ENCODE peak calls at places on chromosomes 13 and 19, in ten cellular contexts. K is HepG2, Y is colonic mucosa, B is hepatocyte, P is BJ, L is aorta, J is epithelial cell of esophagus, E is retinal pigment epithelial cell, D is choroid plexus epithelial cell, C is IMR-90. T is an unnamed sample.

GRCh38 chr13:34161829-34162544 is 344.0 kb downstream of the RFC3 start:
- DNase-seq in K (peak; percentile 25), Y (no peak), B (peak; percentile 33), P (peak; percentile 82), L (no peak), J (peak; percentile 80), E (peak; percentile 100), D (peak; percentile 82), C (peak; percentile 80), T (peak; percentile 40)

GRCh38 chr19:48837586-48838191 is 1.4 kb upstream of the HSD17B14 start:
- DNase-seq in K (no peak), Y (no peak), B (no peak), P (no peak), L (no peak), J (no peak), E (no peak), D (no peak), C (no peak), T (no peak)

GRCh38 chr19:43544077-43544476 is 11.1 kb downstream of the ZNF575 start:
- DNase-seq in K (no peak), Y (no peak), B (no peak), P (no peak), L (no peak), J (no peak), E (no peak), D (no peak), C (no peak), T (no peak)

GRCh38 chr13:106636492-106636891 is 68.6 kb upstream of the ARGLU1 start:
- DNase-seq in K (no peak), Y (no peak), B (no peak), P (no peak), L (no peak), J (no peak), E (no peak), D (no peak), C (no peak), T (no peak)

GRCh38 chr19:53881482-53882390 is at the start of gene PRKCG:
- DNase-seq in K (peak; percentile 44), Y (peak; percentile 52), B (peak; percentile 82), P (no peak), L (peak; percentile 81), J (peak; percentile 37), E (no peak), D (no peak), C (no peak), T (no peak)

GRCh38 chr13:90746230-90746629 is 601.3 kb upstream of the MIR17HG start:
- DNase-seq in K (no peak), Y (no peak), B (no peak), P (no peak), L (no peak), J (no peak), E (peak; percentile 20), D (no peak), C (no peak), T (no peak)

GRCh38 chr19:45767410-45767880 is 1.6 kb downstream of the SIX5 start:
- DNase-seq in K (peak; percentile 78), Y (peak; percentile 75), B (peak; percentile 84), P (peak; percentile 43), L (peak; percentile 91), J (peak; percentile 83), E (peak; percentile 27), D (peak; percentile 91), C (peak; percentile 89), T (no peak)

GRCh38 chr13:91792054-91792453 is 393.6 kb downstream of the GPC5 start:
- DNase-seq in K (no peak), Y (no peak), B (no peak), P (no peak), L (no peak), J (no peak), E (no peak), D (no peak), C (no peak), T (no peak)

GRCh38 chr13:75258159-75258782 is 223.7 kb downstream of the TBC1D4 start:
- DNase-seq in K (peak; percentile 16), Y (no peak), B (peak; percentile 38), P (no peak), L (no peak), J (peak; percentile 69), E (no peak), D (peak; percentile 81), C (peak; percentile 55), T (peak; percentile 25)

GRCh38 chr19:18329035-18329376 is 6.1 kb upstream of the LSM4 start:
- DNase-seq in K (peak; percentile 56), Y (no peak), B (no peak), P (no peak), L (no peak), J (no peak), E (no peak), D (no peak), C (no peak), T (no peak)

GRCh38 chr19:18330865-18331264 is 8.0 kb upstream of the LSM4 start:
- DNase-seq in K (no peak), Y (no peak), B (no peak), P (no peak), L (no peak), J (no peak), E (no peak), D (no peak), C (no peak), T (no peak)

GRCh38 chr19:18336121-18336520 is 4.3 kb upstream of the PGPEP1 start:
- DNase-seq in K (peak; percentile 49), Y (no peak), B (no peak), P (no peak), L (no peak), J (no peak), E (no peak), D (no peak), C (no peak), T (no peak)

GRCh38 chr19:18332917-18333530 is 7.4 kb upstream of the PGPEP1 start:
- DNase-seq in K (peak; percentile 37), Y (no peak), B (no peak), P (no peak), L (no peak), J (no peak), E (no peak), D (no peak), C (no peak), T (no peak)

DNA sequence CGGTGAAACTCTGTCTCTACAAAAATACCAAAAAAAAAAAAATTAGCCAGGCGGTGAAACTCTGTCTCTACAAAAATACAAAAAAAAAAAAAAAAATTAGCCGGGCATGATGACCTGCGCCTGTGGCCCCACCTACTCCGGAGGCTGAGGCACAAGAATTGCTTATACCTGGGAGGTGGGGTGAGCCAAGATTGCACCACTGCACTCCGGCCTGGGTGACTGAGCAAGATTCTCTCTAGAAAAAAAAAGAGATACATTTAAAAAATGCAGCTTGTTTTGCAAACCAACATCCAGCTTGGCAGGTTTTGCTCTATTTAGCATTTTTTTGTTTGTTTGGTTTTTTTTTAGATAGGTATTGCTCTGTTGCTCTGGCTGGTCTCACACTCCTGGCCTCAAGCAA is 6.7 kb upstream of the PGPEP1 start:
- DNase-seq in K (no peak), Y (no peak), B (no peak), P (no peak), L (no peak), J (peak; percentile 65), E (no peak), D (no peak), C (no peak), T (no peak)
- H3K4me3 ChIP-seq in K (no peak overlapping the region), Y (no peak overlapping the region), B (no peak overlapping the region), P (no peak overlapping the region), L (no peak overlapping the region), J (no peak overlapping the region), E (no peak overlapping the region), D (no peak overlapping the region), C (no peak overlapping the region), T (no peak overlapping the region)

GRCh38 chr13:94704347-94705080 is 7.8 kb downstream of the SOX21 start:
- DNase-seq in K (no peak), Y (no peak), B (no peak), P (no peak), L (no peak), J (no peak), E (no peak), D (no peak), C (no peak), T (no peak)

GRCh38 chr13:94703721-94704314 is 8.5 kb downstream of the SOX21 start:
- DNase-seq in K (no peak), Y (no peak), B (no peak), P (no peak), L (no peak), J (no peak), E (no peak), D (no peak), C (no peak), T (no peak)

GRCh38 chr13:94706101-94706853 is 6.1 kb downstream of the SOX21 start:
- DNase-seq in K (no peak), Y (no peak), B (no peak), P (no peak), L (no peak), J (no peak), E (no peak), D (no peak), C (no peak), T (no peak)

GRCh38 chr13:94706854-94707399 is 5.4 kb downstream of the SOX21 start:
- DNase-seq in K (no peak), Y (no peak), B (no peak), P (no peak), L (no peak), J (no peak), E (no peak), D (no peak), C (no peak), T (no peak)

GRCh38 chr13:94705081-94705751 is 7.1 kb downstream of the SOX21 start:
- DNase-seq in K (no peak), Y (no peak), B (no peak), P (no peak), L (no peak), J (no peak), E (no peak), D (peak; percentile 26), C (no peak), T (no peak)
- H3K4me3 ChIP-seq in K (no peak overlapping the region), Y (no peak overlapping the region), B (no peak overlapping the region), P (no peak overlapping the region), L (no peak overlapping the region), J (no peak overlapping the region), E (no peak overlapping the region), D (no peak overlapping the region), C (no peak overlapping the region), T (no peak overlapping the region)

GRCh38 chr13:66329988-66330429 is 900.1 kb downstream of the PCDH9 start:
- DNase-seq in K (no peak), Y (no peak), B (no peak), P (no peak), L (no peak), J (peak; percentile 27), E (no peak), D (peak; percentile 28), C (peak; percentile 37), T (no peak)

GRCh38 chr13:66323695-66324094 is 906.4 kb downstream of the PCDH9 start:
- DNase-seq in K (no peak), Y (no peak), B (no peak), P (no peak), L (no peak), J (no peak), E (no peak), D (peak; percentile 9), C (no peak), T (no peak)

GRCh38 chr13:66328486-66328885 is 901.6 kb downstream of the PCDH9 start:
- DNase-seq in K (no peak), Y (no peak), B (no peak), P (no peak), L (no peak), J (no peak), E (no peak), D (no peak), C (no peak), T (no peak)
- H3K4me3 ChIP-seq in K (no peak overlapping the region), Y (no peak overlapping the region), B (no peak overlapping the region), P (no peak overlapping the region), L (no peak overlapping the region), J (no peak overlapping the region), E (no peak overlapping the region), D (no peak overlapping the region), C (no peak overlapping the region), T (no peak overlapping the region)

GRCh38 chr19:35719402-35720162 is 1.8 kb downstream of the KMT2B start:
- DNase-seq in K (peak; percentile 89), Y (no peak), B (no peak), P (no peak), L (no peak), J (no peak), E (no peak), D (no peak), C (no peak), T (no peak)
- H3K4me3 ChIP-seq in K (peak overlapping the region; percentile 97), Y (peak overlapping the region; percentile 95), B (no peak overlapping the region), P (peak overlapping the region; percentile 83), L (no peak overlapping the region), J (peak overlapping the region; percentile 86), E (peak overlapping the region; percentile 81), D (peak overlapping the region; percentile 85), C (no peak overlapping the region), T (peak overlapping the region; percentile 83)